ENCODE peak calls at places on chromosomes 5 and 9, in ten cellular contexts. S is WERI-Rb-1, I is iPS DF 6.9, F is lower lobe of right lung, K is body of pancreas, P is substantia nigra, M is suprapubic skin, V is colonic mucosa, G is adrenal gland, N is SK-N-SH. W is an unnamed sample.
A peak's percentile ranks its signal among the peaks of the same experiment; 100 is the strongest.

GRCh38 chr5:93277001-93277400 is 304.0 kb downstream of the NR2F1-AS1 start:
- DNase-seq in S (no peak), I (no peak), F (no peak), K (no peak), P (no peak), M (no peak), V (no peak), G (no peak), N (no peak), W (no peak)

GRCh38 chr5:163976691-163977090 is 471.3 kb downstream of the MAT2B start:
- DNase-seq in S (no peak), I (no peak), F (no peak), K (no peak), P (no peak), M (no peak), V (no peak), G (no peak), N (no peak), W (no peak)

GRCh38 chr9:77588319-77588937 is 59.7 kb downstream of the GNA14 start:
- DNase-seq in S (no peak), I (no peak), F (no peak), K (no peak), P (no peak), M (no peak), V (no peak), G (no peak), N (no peak), W (no peak)

GRCh38 chr9:82911997-82912396 is 150.9 kb downstream of the RASEF start:
- DNase-seq in S (no peak), I (no peak), F (no peak), K (no peak), P (no peak), M (no peak), V (no peak), G (no peak), N (no peak), W (no peak)

GRCh38 chr9:35827486-35827885 is 1.0 kb downstream of the FAM221B start:
- DNase-seq in S (no peak), I (no peak), F (no peak), K (no peak), P (no peak), M (no peak), V (no peak), G (no peak), N (no peak), W (no peak)

GRCh38 chr5:154274828-154275185 is 84.3 kb downstream of the GALNT10 start:
- DNase-seq in S (no peak), I (no peak), F (no peak), K (no peak), P (no peak), M (no peak), V (no peak), G (no peak), N (no peak), W (no peak)

GRCh38 chr5:179167871-179168451 is 107.8 kb downstream of the ZNF354C start:
- DNase-seq in S (no peak), I (no peak), F (peak; percentile 20), K (no peak), P (no peak), M (no peak), V (no peak), G (no peak), N (no peak), W (no peak)

GRCh38 chr5:74130141-74130897 is 504.3 kb downstream of the ARHGEF28 start:
- DNase-seq in S (no peak), I (no peak), F (no peak), K (no peak), P (peak; percentile 7), M (no peak), V (no peak), G (no peak), N (no peak), W (no peak)

GRCh38 chr5:43573058-43573457 is 16.2 kb upstream of the PAIP1 start:
- DNase-seq in S (no peak), I (no peak), F (no peak), K (no peak), P (no peak), M (no peak), V (no peak), G (no peak), N (no peak), W (no peak)

GRCh38 chr9:86080112-86080579 is 19.2 kb downstream of the GOLM1 start:
- DNase-seq in S (no peak), I (no peak), F (no peak), K (no peak), P (no peak), M (no peak), V (no peak), G (no peak), N (no peak), W (no peak)

GRCh38 chr9:68923480-68923879 is 90.4 kb downstream of the PRKACG start:
- DNase-seq in S (no peak), I (no peak), F (no peak), K (no peak), P (no peak), M (no peak), V (no peak), G (no peak), N (no peak), W (no peak)
- H3K27ac ChIP-seq in S (no peak overlapping the region), I (no peak overlapping the region), F (no peak overlapping the region), K (no peak overlapping the region), P (no peak overlapping the region), M (no peak overlapping the region), V (no peak overlapping the region), G (no peak overlapping the region), N (no peak overlapping the region), W (no peak overlapping the region)

GRCh38 chr9:4796530-4796929 is 3.8 kb downstream of the RCL1 start:
- DNase-seq in S (no peak), I (no peak), F (no peak), K (no peak), P (no peak), M (no peak), V (no peak), G (no peak), N (no peak), W (no peak)
- H3K27ac ChIP-seq in S (no peak overlapping the region), I (no peak overlapping the region), F (peak overlapping the region; percentile 8), K (no peak overlapping the region), P (no peak overlapping the region), M (no peak overlapping the region), V (no peak overlapping the region), G (no peak overlapping the region), N (no peak overlapping the region), W (no peak overlapping the region)

GRCh38 chr9:107690026-107690425 is 200.5 kb upstream of the KLF4 start:
- DNase-seq in S (no peak), I (no peak), F (no peak), K (no peak), P (no peak), M (no peak), V (no peak), G (no peak), N (no peak), W (no peak)

GRCh38 chr9:107694390-107694789 is 204.8 kb upstream of the KLF4 start:
- DNase-seq in S (no peak), I (no peak), F (no peak), K (no peak), P (no peak), M (no peak), V (no peak), G (no peak), N (no peak), W (no peak)

GRCh38 chr9:107696302-107696701 is 206.7 kb upstream of the KLF4 start:
- DNase-seq in S (no peak), I (no peak), F (no peak), K (no peak), P (no peak), M (no peak), V (no peak), G (no peak), N (no peak), W (no peak)

GRCh38 chr9:107691649-107692048 is 202.1 kb upstream of the KLF4 start:
- DNase-seq in S (no peak), I (no peak), F (no peak), K (no peak), P (no peak), M (no peak), V (no peak), G (no peak), N (no peak), W (no peak)

GRCh38 chr9:107693620-107694326 is 204.2 kb upstream of the KLF4 start:
- DNase-seq in S (no peak), I (no peak), F (no peak), K (no peak), P (peak; percentile 22), M (no peak), V (no peak), G (no peak), N (no peak), W (no peak)
- H3K27ac ChIP-seq in S (no peak overlapping the region), I (no peak overlapping the region), F (no peak overlapping the region), K (no peak overlapping the region), P (no peak overlapping the region), M (no peak overlapping the region), V (no peak overlapping the region), G (no peak overlapping the region), N (peak overlapping the region; percentile 18), W (no peak overlapping the region)

DNA sequence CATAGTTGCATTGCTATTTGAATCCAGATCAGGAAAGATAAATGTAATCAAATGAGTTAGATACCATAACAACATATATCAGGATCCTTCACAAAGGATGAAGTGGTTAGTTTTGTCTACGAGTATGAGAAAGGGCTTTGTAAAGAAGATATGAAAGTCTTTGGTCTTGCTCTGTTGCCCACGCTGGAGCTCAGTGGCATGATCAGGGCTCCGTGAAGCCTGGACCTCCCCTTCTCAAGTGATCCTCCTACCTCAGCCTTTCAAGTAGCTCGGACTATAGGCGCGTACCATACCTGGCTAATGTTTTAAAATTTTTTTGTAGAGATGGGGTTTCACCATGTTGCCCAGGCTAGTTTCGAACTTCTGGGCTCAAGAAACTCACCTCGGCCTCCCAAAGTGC is 1.8 kb downstream of the SMC5 start:
- DNase-seq in S (no peak), I (no peak), F (no peak), K (no peak), P (no peak), M (no peak), V (no peak), G (no peak), N (no peak), W (no peak)
- H3K27ac ChIP-seq in S (no peak overlapping the region), I (no peak overlapping the region), F (no peak overlapping the region), K (peak overlapping the region; percentile 96), P (no peak overlapping the region), M (no peak overlapping the region), V (no peak overlapping the region), G (no peak overlapping the region), N (no peak overlapping the region), W (no peak overlapping the region)

GRCh38 chr5:129804705-129805104 is 56.8 kb downstream of the MINAR2 start:
- DNase-seq in S (no peak), I (peak; percentile 11), F (no peak), K (no peak), P (no peak), M (no peak), V (no peak), G (no peak), N (no peak), W (no peak)
- H3K27ac ChIP-seq in S (no peak overlapping the region), I (no peak overlapping the region), F (no peak overlapping the region), K (no peak overlapping the region), P (no peak overlapping the region), M (no peak overlapping the region), V (no peak overlapping the region), G (no peak overlapping the region), N (no peak overlapping the region), W (no peak overlapping the region)